ENCODE peak calls at places on chromosomes 4 and X, in ten cellular contexts. H is HCT116; F is fibroblast of pulmonary artery; B is naive thymus-derived CD8-positive, alpha-beta T cell; P is effector CD4-positive, alpha-beta T cell; A is dorsolateral prefrontal cortex; T is stimulated activated CD4-positive, alpha-beta T cell treated with anti-CD3 and anti-CD28 coated beads, Interleukin-4, amount 100 ng/mL, for 48 hours; Z is CD8-positive, alpha-beta memory T cell; O is GM04504; D is transverse colon. I is an unnamed sample.

GRCh38 chr4:182238355-182238931 is 4.8 kb upstream of the TENM3 start:
- DNase-seq in H (no peak), F (no peak), B (no peak), P (no peak), A (no peak), T (no peak), Z (no peak), O (no peak), D (no peak), I (no peak)

GRCh38 chr4:152039085-152039484 is 278.3 kb upstream of the GATB start:
- DNase-seq in H (no peak), F (peak; percentile 39), B (no peak), P (no peak), A (no peak), T (no peak), Z (no peak), O (no peak), D (no peak), I (no peak)

GRCh38 chr4:25925486-25926201 is 11.6 kb downstream of the SMIM20 start:
- DNase-seq in H (peak; percentile 35), F (peak; percentile 52), B (no peak), P (no peak), A (peak; percentile 59), T (peak; percentile 41), Z (no peak), O (no peak), D (peak; percentile 33), I (no peak)

GRCh38 chr4:76736434-76736833 is 161.5 kb downstream of the SOWAHB start:
- DNase-seq in H (no peak), F (peak; percentile 61), B (no peak), P (no peak), A (no peak), T (no peak), Z (no peak), O (no peak), D (no peak), I (no peak)

GRCh38 chrX:46117234-46117633 is 428.0 kb downstream of the ZNF674 start:
- DNase-seq in H (no peak), F (no peak), B (no peak), P (no peak), A (no peak), T (no peak), Z (no peak), O (no peak), D (no peak), I (no peak)

GRCh38 chr4:156803056-156803455 is 168.5 kb downstream of the PDGFC start:
- DNase-seq in H (no peak), F (no peak), B (no peak), P (no peak), A (no peak), T (no peak), Z (no peak), O (peak; percentile 6), D (no peak), I (no peak)

GRCh38 chr4:22787753-22788389 is 95.1 kb downstream of the GBA3 start:
- DNase-seq in H (no peak), F (no peak), B (no peak), P (no peak), A (no peak), T (no peak), Z (no peak), O (no peak), D (no peak), I (no peak)

GRCh38 chr4:7209699-7210098 is 17.4 kb downstream of the SORCS2 start:
- DNase-seq in H (no peak), F (no peak), B (no peak), P (no peak), A (no peak), T (no peak), Z (no peak), O (no peak), D (no peak), I (no peak)

GRCh38 chrX:38273453-38273852 is 52.8 kb upstream of the SRPX start:
- DNase-seq in H (no peak), F (no peak), B (no peak), P (no peak), A (no peak), T (no peak), Z (no peak), O (no peak), D (no peak), I (no peak)

GRCh38 chr4:15551740-15552446 is 82.2 kb downstream of the CC2D2A start:
- DNase-seq in H (no peak), F (no peak), B (no peak), P (no peak), A (no peak), T (no peak), Z (no peak), O (no peak), D (no peak), I (no peak)